ENCODE peak calls at places on chromosomes 1 and 21, in nine cellular contexts. L, H, E, X, J, M, I, Z and C are unnamed samples.

GRCh38 chr1:208326033-208326432 is 81.8 kb upstream of the PLXNA2 start:
- DNase-seq in L (no peak), H (no peak), E (no peak), X (no peak), J (no peak), M (no peak), I (no peak), Z (no peak), C (no peak)

GRCh38 chr1:30915491-30916230 is 7.1 kb upstream of the SDC3 start:
- DNase-seq in L (no peak), H (no peak), E (no peak), X (no peak), J (no peak), M (no peak), I (no peak), Z (no peak), C (no peak)

GRCh38 chr1:17957588-17958267 is 149.9 kb upstream of the IGSF21 start:
- DNase-seq in L (no peak), H (no peak), E (no peak), X (no peak), J (no peak), M (no peak), I (no peak), Z (no peak), C (no peak)

GRCh38 chr21:44931137-44931500 is 8.7 kb upstream of the SLX9 start:
- DNase-seq in L (no peak), H (peak; percentile 76), E (no peak), X (no peak), J (peak; percentile 64), M (no peak), I (no peak), Z (no peak), C (peak; percentile 57)

GRCh38 chr1:108897865-108898720 is 21.3 kb downstream of the GPSM2 start:
- DNase-seq in L (no peak), H (no peak), E (no peak), X (no peak), J (no peak), M (peak; percentile 79), I (no peak), Z (no peak), C (peak; percentile 85)

GRCh38 chr21:41425954-41426655 is at the start of gene MX1:
- DNase-seq in L (no peak), H (peak; percentile 68), E (peak; percentile 97), X (peak; percentile 23), J (peak; percentile 77), M (peak; percentile 10), I (no peak), Z (peak; percentile 73), C (peak; percentile 39)

GRCh38 chr1:43069481-43070050 is 102.5 kb downstream of the EBNA1BP2 start:
- DNase-seq in L (no peak), H (no peak), E (peak; percentile 37), X (no peak), J (no peak), M (no peak), I (no peak), Z (no peak), C (peak; percentile 82)

GRCh38 chr1:244010191-244010590 is 40.9 kb upstream of the ZBTB18 start:
- DNase-seq in L (no peak), H (no peak), E (no peak), X (no peak), J (no peak), M (peak; percentile 22), I (no peak), Z (peak; percentile 4), C (no peak)

GRCh38 chr1:180947901-180948311 is 35.2 kb downstream of the KIAA1614 start:
- DNase-seq in L (no peak), H (no peak), E (peak; percentile 74), X (no peak), J (no peak), M (no peak), I (no peak), Z (no peak), C (no peak)

GRCh38 chr1:109762821-109763645 is 690 bp downstream of the EPS8L3 start:
- DNase-seq in L (peak; percentile 40), H (peak; percentile 81), E (no peak), X (no peak), J (no peak), M (peak; percentile 92), I (no peak), Z (no peak), C (peak; percentile 82)

GRCh38 chr1:42164551-42165420 is at the start of gene GUCA2A:
- DNase-seq in L (no peak), H (no peak), E (no peak), X (no peak), J (no peak), M (no peak), I (no peak), Z (no peak), C (no peak)

GRCh38 chr1:162019006-162019405 is 4.7 kb downstream of the OLFML2B start:
- DNase-seq in L (no peak), H (no peak), E (no peak), X (no peak), J (no peak), M (peak; percentile 73), I (no peak), Z (no peak), C (peak; percentile 74)

GRCh38 chr1:24929876-24930702 is at the start of gene RUNX3:
- DNase-seq in L (peak; percentile 96), H (no peak), E (peak; percentile 96), X (no peak), J (peak; percentile 94), M (no peak), I (no peak), Z (peak; percentile 92), C (no peak)